ENCODE peak calls at places on chromosomes 3 and 15, in five cellular contexts. N is Panc1, E is AG04450, G is PC-3, C is cardiac muscle cell. Q is an unnamed sample.

GRCh38 chr15:90845201-90845949 is 23.0 kb upstream of the FURIN start:
- DNase-seq in C (peak; percentile 67), N (peak; percentile 54), E (peak; percentile 82), G (peak; percentile 86), Q (no peak)

GRCh38 chr15:30991301-30992072 is at the start of gene MTMR10:
- DNase-seq in E (peak; percentile 32), C (peak; percentile 89), N (no peak), G (peak; percentile 85), Q (peak; percentile 83)

GRCh38 chr3:150771600-150771999 is 8.6 kb upstream of the SIAH2 start:
- DNase-seq in E (no peak), G (no peak), C (no peak), N (no peak), Q (no peak)

GRCh38 chr3:127805026-127805753 is 17.1 kb downstream of the MGLL start:
- DNase-seq in G (no peak), N (no peak), E (no peak), C (peak; percentile 51), Q (no peak)

GRCh38 chr3:35070088-35070487 is 569.2 kb upstream of the ARPP21 start:
- DNase-seq in G (no peak), N (no peak), C (no peak), E (no peak), Q (no peak)

GRCh38 chr15:99536422-99537033 is 29.3 kb upstream of the MEF2A start:
- DNase-seq in E (no peak), G (peak; percentile 94), C (peak; percentile 50), N (peak; percentile 61), Q (peak; percentile 87)

GRCh38 chr3:57974796-57975388 is 33.3 kb upstream of the FLNB start:
- DNase-seq in G (peak; percentile 98), C (peak; percentile 95), N (peak; percentile 82), E (peak; percentile 87), Q (no peak)

GRCh38 chr15:83275412-83275811 is 9.1 kb downstream of the BNC1 start:
- DNase-seq in E (no peak), G (no peak), N (no peak), C (no peak), Q (no peak)

GRCh38 chr15:40439461-40440299 is 1.1 kb upstream of the BAHD1 start:
- DNase-seq in E (no peak), N (no peak), G (peak; percentile 45), C (peak; percentile 46), Q (no peak)

GRCh38 chr15:55873024-55873745 is 120.2 kb downstream of the NEDD4 start:
- DNase-seq in E (no peak), C (peak; percentile 49), N (no peak), G (no peak), Q (no peak)

GRCh38 chr3:167109746-167110145 is 270.4 kb downstream of the ZBBX start:
- DNase-seq in N (no peak), G (no peak), C (no peak), E (no peak), Q (no peak)

GRCh38 chr3:117695871-117696270 is 986.3 kb downstream of the TUSC7 start:
- DNase-seq in N (no peak), C (no peak), E (no peak), G (no peak), Q (no peak)

GRCh38 chr3:99537416-99537815 is 101.0 kb upstream of the COL8A1 start:
- DNase-seq in G (no peak), N (no peak), E (no peak), C (no peak), Q (no peak)

GRCh38 chr3:196219194-196219969 is 3.0 kb downstream of the SLC51A start:
- DNase-seq in C (peak; percentile 93), E (peak; percentile 63), G (peak; percentile 91), N (no peak), Q (peak; percentile 84)

GRCh38 chr3:102060814-102061213 is 211.5 kb downstream of the NFKBIZ start:
- DNase-seq in E (no peak), C (no peak), N (no peak), G (peak; percentile 63), Q (no peak)

GRCh38 chr3:141454906-141455602 is 31.8 kb upstream of the RASA2 start:
- DNase-seq in C (peak; percentile 87), E (no peak), N (peak; percentile 48), G (peak; percentile 87), Q (no peak)

GRCh38 chr3:45223889-45224730 is 2.0 kb downstream of the TMEM158 start:
- DNase-seq in C (peak; percentile 42), N (no peak), G (peak; percentile 87), E (no peak), Q (no peak)

GRCh38 chr3:71087109-71088018 is 496.2 kb downstream of the FOXP1 start:
- DNase-seq in E (no peak), G (peak; percentile 95), N (no peak), C (peak; percentile 49), Q (no peak)

GRCh38 chr3:94234177-94234788 is 171.4 kb downstream of the NSUN3 start:
- DNase-seq in G (peak; percentile 70), E (no peak), N (peak; percentile 2), C (peak; percentile 56), Q (no peak)

GRCh38 chr3:114597012-114597411 is 303.2 kb downstream of the TIGIT start:
- DNase-seq in N (no peak), G (peak; percentile 6), C (peak; percentile 16), E (no peak), Q (no peak)

GRCh38 chr3:23602895-23603443 is 202.8 kb upstream of the UBE2E1 start:
- DNase-seq in E (no peak), N (no peak), G (no peak), C (no peak), Q (no peak)

GRCh38 chr15:60582370-60583036 is 103.6 kb upstream of the ICE2 start:
- DNase-seq in G (no peak), N (no peak), C (peak; percentile 43), E (no peak), Q (no peak)

GRCh38 chr3:13544293-13544831 is 4.6 kb upstream of the FBLN2 start:
- DNase-seq in C (peak; percentile 83), N (no peak), E (no peak), G (no peak), Q (no peak)

GRCh38 chr3:159872374-159873109 is 116.1 kb upstream of the IL12A start:
- DNase-seq in G (peak; percentile 92), C (peak; percentile 74), E (peak; percentile 74), N (peak; percentile 84), Q (no peak)

GRCh38 chr3:138943724-138944131 is 3.2 kb downstream of the FOXL2 start:
- DNase-seq in E (no peak), G (peak; percentile 31), N (no peak), C (peak; percentile 38), Q (no peak)

GRCh38 chr3:140303875-140304274 is 368.9 kb downstream of the CLSTN2 start:
- DNase-seq in G (no peak), N (no peak), C (no peak), E (no peak), Q (no peak)

GRCh38 chr3:159761377-159761776 is 227.3 kb upstream of the IL12A start:
- DNase-seq in C (peak; percentile 49), N (no peak), G (peak; percentile 66), E (no peak), Q (peak; percentile 73)

GRCh38 chr3:7401418-7401817 is 540.5 kb downstream of the GRM7 start:
- DNase-seq in N (no peak), G (no peak), E (no peak), C (no peak), Q (no peak)

GRCh38 chr15:63699391-63699790 is 102.2 kb downstream of the FBXL22 start:
- DNase-seq in E (no peak), G (no peak), N (no peak), C (no peak), Q (no peak)

GRCh38 chr3:197417451-197417850 is 119.0 kb upstream of the DLG1 start:
- DNase-seq in E (no peak), G (peak; percentile 65), C (peak; percentile 77), N (no peak), Q (no peak)

GRCh38 chr15:65633752-65634151 is 12.0 kb downstream of the SLC24A1 start:
- DNase-seq in N (no peak), E (no peak), G (no peak), C (no peak), Q (no peak)

GRCh38 chr15:33561407-33561806 is 250.6 kb downstream of the RYR3 start:
- DNase-seq in C (peak; percentile 6), G (no peak), N (no peak), E (no peak), Q (no peak)

GRCh38 chr15:33565099-33565498 is 254.3 kb downstream of the RYR3 start:
- DNase-seq in N (no peak), C (peak; percentile 75), G (peak; percentile 42), E (no peak), Q (no peak)

GRCh38 chr15:33561967-33562366 is 251.2 kb downstream of the RYR3 start:
- DNase-seq in E (no peak), G (no peak), C (no peak), N (no peak), Q (no peak)

DNA sequence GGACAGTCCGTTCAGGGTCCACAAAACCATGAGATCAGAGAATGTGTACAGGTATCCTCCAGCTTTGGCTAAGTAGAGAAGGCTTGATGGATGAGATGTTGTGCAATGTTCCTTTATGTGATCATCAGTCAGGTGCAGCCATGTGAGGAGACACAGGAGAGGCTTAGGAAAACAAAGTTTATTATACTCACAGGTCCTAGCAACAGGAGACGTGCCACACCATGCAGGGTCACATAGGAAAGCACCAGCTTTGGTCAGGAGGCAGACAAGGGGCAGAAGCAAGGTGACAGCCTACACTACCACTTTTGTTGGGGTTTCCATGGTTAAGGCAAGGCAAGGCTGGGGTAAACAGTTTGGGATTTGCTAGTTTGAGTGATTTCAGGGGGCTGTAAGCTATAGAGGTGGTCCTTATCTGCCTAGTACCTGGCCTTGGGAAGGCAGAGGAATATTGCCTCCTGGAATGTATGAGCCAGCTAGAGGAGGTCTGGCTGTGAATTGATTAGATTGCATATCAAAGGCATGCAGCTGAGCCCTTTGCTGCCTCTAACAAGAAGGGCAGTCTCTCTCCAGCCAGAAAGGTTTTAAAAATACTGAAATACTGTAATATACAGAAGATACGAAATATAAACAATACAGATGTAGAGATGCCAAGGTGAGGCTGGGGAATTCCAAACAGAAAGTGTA is 248.6 kb downstream of the RYR3 start:
- DNase-seq in E (no peak), C (no peak), N (no peak), G (no peak), Q (no peak)
- H3K4me3 ChIP-seq in E (no peak overlapping the region), C (no peak overlapping the region), N (no peak overlapping the region), G (no peak overlapping the region), Q (no peak overlapping the region)

GRCh38 chr3:14824646-14825045 is 5.9 kb downstream of the FGD5 start:
- DNase-seq in G (no peak), N (no peak), C (no peak), E (no peak), Q (no peak)

GRCh38 chr3:14826069-14826468 is 7.3 kb downstream of the FGD5 start:
- DNase-seq in G (no peak), E (no peak), N (no peak), C (no peak), Q (no peak)

GRCh38 chr3:14829811-14830210 is 11.0 kb downstream of the FGD5 start:
- DNase-seq in E (no peak), N (no peak), G (no peak), C (no peak), Q (no peak)

GRCh38 chr3:14823910-14824629 is 5.3 kb downstream of the FGD5 start:
- DNase-seq in C (no peak), N (no peak), E (no peak), G (no peak), Q (no peak)

GRCh38 chr3:14827776-14828175 is 9.0 kb downstream of the FGD5 start:
- DNase-seq in G (peak; percentile 42), E (no peak), N (no peak), C (no peak), Q (no peak)
- H3K27me3 ChIP-seq in G (peaks cover 76% of the 10 kb centered on the region), E (peaks cover 7% of the 10 kb centered on the region), N (peaks cover 12% of the 10 kb centered on the region), C (no peaks in the 10 kb centered on the region), Q (no peaks in the 10 kb centered on the region)

GRCh38 chr3:8443829-8444791 is 57.5 kb upstream of the LMCD1 start:
- DNase-seq in E (peak; percentile 96), N (peak; percentile 93), C (peak; percentile 99), G (peak; percentile 99), Q (peak; percentile 94)
- H3K27ac ChIP-seq in E (peak overlapping the region; percentile 89), N (peak overlapping the region; percentile 93), C (peak overlapping the region; percentile 73), G (peak overlapping the region; percentile 86), Q (peak overlapping the region; percentile 99)

GRCh38 chr15:75905231-75905630 is 1.6 kb downstream of the FBXO22 start:
- DNase-seq in E (no peak), N (no peak), G (no peak), C (no peak), Q (no peak)
- H3K4me3 ChIP-seq in E (peak overlapping the region; percentile 27), N (peak overlapping the region; percentile 97), G (peak overlapping the region; percentile 94), C (no peak overlapping the region), Q (no peak overlapping the region)

Q was measured in aorta.